ENCODE peak calls at places on chromosome 5, in eight cellular contexts. L is A549; V is CD4-positive, alpha-beta T cell; T is PC-9; K is Panc1; W is B cell; G is CD8-positive, alpha-beta T cell; S is HFFc6. R is an unnamed sample.

GRCh38 chr5:109944461-109944860 is 254.7 kb downstream of the MAN2A1 start:
- DNase-seq in S (no peak), W (no peak), T (no peak), K (no peak), L (no peak), V (no peak), G (no peak), R (no peak)

GRCh38 chr5:10460252-10460906 is 18.7 kb downstream of the ROPN1L start:
- DNase-seq in G (no peak), K (no peak), L (peak), T (no peak), V (no peak), W (no peak), S (no peak), R (no peak)

GRCh38 chr5:18397393-18397792 is 763.1 kb downstream of the TAF11L14 start:
- DNase-seq in G (no peak), K (no peak), W (no peak), L (no peak), V (no peak), S (no peak), T (no peak), R (no peak)

GRCh38 chr5:143025376-143025775 is 255.2 kb downstream of the ARHGAP26 start:
- DNase-seq in L (no peak), G (no peak), K (no peak), S (no peak), V (no peak), W (no peak), T (no peak), R (no peak)

GRCh38 chr5:10355071-10355889 is 1.8 kb downstream of the MARCHF6 start:
- DNase-seq in S (peak), V (no peak), W (peak), K (no peak), T (peak), L (no peak), G (no peak), R (no peak)

GRCh38 chr5:343461-344401 is 22.2 kb downstream of the AHRR start:
- DNase-seq in S (peak), V (no peak), L (peak), T (no peak), W (peak), G (peak), K (no peak), R (peak)

GRCh38 chr5:107661650-107662044 is 9.1 kb downstream of the EFNA5 start:
- DNase-seq in V (no peak), K (no peak), W (no peak), T (no peak), G (no peak), L (no peak), S (no peak), R (no peak)

GRCh38 chr5:142674438-142675210 is 11.3 kb downstream of the FGF1 start:
- DNase-seq in S (peak), V (no peak), L (no peak), K (no peak), W (no peak), G (no peak), T (no peak), R (no peak)

GRCh38 chr5:175579742-175580432 is 78.0 kb upstream of the HRH2 start:
- DNase-seq in K (no peak), L (no peak), T (no peak), W (no peak), V (no peak), G (no peak), S (no peak), R (no peak)

GRCh38 chr5:98106116-98107088 is 667.1 kb upstream of the RGMB start:
- DNase-seq in V (no peak), L (no peak), K (no peak), W (no peak), G (no peak), S (no peak), T (no peak), R (no peak)

GRCh38 chr5:14628346-14628745 is 36.2 kb upstream of the OTULIN start:
- DNase-seq in G (peak), S (peak), V (peak), K (no peak), T (no peak), L (peak), W (peak), R (peak)

GRCh38 chr5:55227738-55228430 is 769 bp upstream of the MCIDAS start:
- DNase-seq in K (no peak), L (no peak), G (no peak), W (no peak), S (no peak), V (no peak), T (no peak), R (peak)

GRCh38 chr5:177129206-177129605 is 4.4 kb upstream of the NSD1 start:
- DNase-seq in K (no peak), W (no peak), G (no peak), L (no peak), T (no peak), S (no peak), V (no peak), R (no peak)

GRCh38 chr5:144202072-144202471 is 31.4 kb downstream of the KCTD16 start:
- DNase-seq in V (no peak), K (no peak), T (no peak), S (no peak), W (no peak), G (no peak), L (no peak), R (no peak)

GRCh38 chr5:53556001-53556400 is 4.4 kb upstream of the NDUFS4 start:
- DNase-seq in G (no peak), T (no peak), W (no peak), K (no peak), V (no peak), L (no peak), S (no peak), R (no peak)

GRCh38 chr5:134098690-134099089 is 15.8 kb upstream of the TCF7 start:
- DNase-seq in G (no peak), T (no peak), K (no peak), W (no peak), V (no peak), L (no peak), S (no peak), R (no peak)

GRCh38 chr5:124557761-124558160 is 188.7 kb downstream of the ZNF608 start:
- DNase-seq in W (no peak), S (no peak), K (no peak), T (no peak), G (no peak), L (no peak), V (no peak), R (no peak)

GRCh38 chr5:139251281-139251687 is 42.3 kb upstream of the MATR3 start:
- DNase-seq in T (no peak), G (peak), S (no peak), K (no peak), V (no peak), W (peak), L (no peak), R (peak)
- TF ChIP-seq CTCF in T (no peak), G (no peak), S (no peak), K (peak), V (peak), W (peak), L (peak), R (peak)

GRCh38 chr5:135834639-135835529 is at the start of gene SLC25A48:
- DNase-seq in T (no peak), L (peak), G (no peak), K (no peak), S (no peak), V (no peak), W (peak), R (peak)
- TF ChIP-seq CTCF in T (no peak), L (peak), G (no peak), K (peak), S (peak), V (no peak), W (peak), R (no peak)

GRCh38 chr5:1363581-1363980 is 18.7 kb upstream of the CLPTM1L start:
- DNase-seq in W (no peak), G (no peak), V (no peak), L (no peak), T (no peak), K (no peak), S (no peak), R (no peak)

GRCh38 chr5:1364211-1364610 is 19.3 kb upstream of the CLPTM1L start:
- DNase-seq in T (no peak), L (no peak), W (no peak), K (no peak), V (no peak), G (no peak), S (no peak), R (no peak)

GRCh38 chr5:1360861-1361260 is 16.0 kb upstream of the CLPTM1L start:
- DNase-seq in W (no peak), S (no peak), G (no peak), T (no peak), L (no peak), V (no peak), K (no peak), R (no peak)

GRCh38 chr5:1362242-1363015 is 17.5 kb upstream of the CLPTM1L start:
- DNase-seq in L (no peak), K (no peak), T (no peak), W (no peak), G (no peak), S (no peak), V (no peak), R (no peak)

DNA sequence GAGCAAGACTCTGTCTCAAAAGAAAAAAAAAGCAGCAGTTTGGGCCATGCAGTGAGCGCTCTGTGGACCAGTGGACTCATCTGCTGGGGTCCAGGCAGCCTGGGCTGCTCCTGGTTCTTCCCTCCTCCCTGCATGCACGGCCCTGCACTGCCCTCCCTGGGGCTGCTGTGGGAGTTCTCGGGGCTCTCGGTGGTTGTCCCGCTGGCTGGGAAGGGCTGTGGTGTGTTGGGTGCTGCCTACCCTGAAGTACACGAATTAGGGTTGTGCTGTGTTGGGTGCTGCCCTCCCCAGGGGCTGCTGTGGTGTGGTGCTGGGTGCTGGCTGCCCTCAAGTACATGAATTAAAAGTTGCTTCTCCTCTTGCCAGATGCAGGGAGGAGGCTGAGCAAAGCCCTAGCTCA is 18.3 kb upstream of the CLPTM1L start:
- DNase-seq in K (no peak), T (no peak), L (no peak), V (no peak), G (no peak), W (no peak), S (no peak), R (no peak)
- TF ChIP-seq CTCF in K (no peak), T (no peak), L (no peak), V (no peak), G (no peak), W (no peak), S (no peak), R (no peak)

GRCh38 chr5:16870878-16871277 is 65.2 kb downstream of the MYO10 start:
- DNase-seq in L (no peak), K (no peak), W (no peak), V (no peak), G (no peak), T (no peak), S (no peak), R (no peak)
- TF ChIP-seq CTCF in L (no peak), K (no peak), W (no peak), V (no peak), G (no peak), T (no peak), S (peak), R (no peak)

DNA sequence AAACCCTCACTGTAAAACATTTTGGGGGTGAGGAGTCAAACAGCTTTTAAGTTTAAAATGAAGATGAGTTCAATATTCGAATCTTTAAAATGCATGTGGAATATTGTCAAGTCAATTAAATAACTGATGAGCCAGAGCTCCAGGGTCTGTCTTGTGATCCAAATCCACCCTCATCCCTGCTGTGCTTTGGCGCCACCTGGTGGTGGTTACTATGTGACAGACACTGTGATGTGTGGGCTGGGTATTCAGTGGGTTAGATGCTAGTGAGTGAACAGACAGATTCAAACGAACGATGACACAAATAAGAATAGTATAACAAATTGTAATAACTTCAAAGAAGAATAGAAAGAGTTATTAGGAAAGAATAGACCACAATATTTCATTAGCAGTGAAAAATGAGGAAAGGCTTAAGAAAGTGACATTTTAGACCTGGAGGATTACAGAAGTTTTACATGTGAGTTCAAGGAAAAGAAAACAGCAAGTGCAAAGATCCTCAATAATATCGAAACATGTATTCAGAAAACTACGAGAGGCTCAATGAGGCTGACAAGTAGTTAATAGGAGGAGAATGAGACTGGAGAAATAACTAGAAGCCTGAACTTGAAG is 51.4 kb upstream of the CHSY3 start:
- DNase-seq in K (peak), T (no peak), V (peak), G (peak), S (peak), W (peak), L (peak), R (peak)
- TF ChIP-seq CTCF in K (peak), T (peak), V (peak), G (peak), S (peak), W (peak), L (peak), R (peak)

GRCh38 chr5:5616247-5616895 is 193.9 kb downstream of the ICE1 start:
- DNase-seq in V (no peak), T (no peak), K (no peak), L (no peak), G (no peak), W (no peak), S (no peak), R (no peak)
- TF ChIP-seq CTCF in V (no peak), T (no peak), K (no peak), L (no peak), G (no peak), W (no peak), S (no peak), R (no peak)

GRCh38 chr5:9342161-9342787 is 203.6 kb downstream of the SEMA5A start:
- DNase-seq in V (no peak), S (no peak), L (no peak), G (no peak), K (no peak), T (no peak), W (no peak), R (no peak)

GRCh38 chr5:9340095-9340494 is 205.8 kb downstream of the SEMA5A start:
- DNase-seq in L (no peak), W (no peak), S (no peak), G (no peak), T (no peak), K (no peak), V (no peak), R (no peak)

GRCh38 chr5:9337908-9338307 is 208.0 kb downstream of the SEMA5A start:
- DNase-seq in K (no peak), G (no peak), L (no peak), W (no peak), S (peak), V (no peak), T (no peak), R (no peak)

GRCh38 chr5:9338796-9339195 is 207.1 kb downstream of the SEMA5A start:
- DNase-seq in S (no peak), G (no peak), T (no peak), W (no peak), V (no peak), L (no peak), K (no peak), R (no peak)

DNA sequence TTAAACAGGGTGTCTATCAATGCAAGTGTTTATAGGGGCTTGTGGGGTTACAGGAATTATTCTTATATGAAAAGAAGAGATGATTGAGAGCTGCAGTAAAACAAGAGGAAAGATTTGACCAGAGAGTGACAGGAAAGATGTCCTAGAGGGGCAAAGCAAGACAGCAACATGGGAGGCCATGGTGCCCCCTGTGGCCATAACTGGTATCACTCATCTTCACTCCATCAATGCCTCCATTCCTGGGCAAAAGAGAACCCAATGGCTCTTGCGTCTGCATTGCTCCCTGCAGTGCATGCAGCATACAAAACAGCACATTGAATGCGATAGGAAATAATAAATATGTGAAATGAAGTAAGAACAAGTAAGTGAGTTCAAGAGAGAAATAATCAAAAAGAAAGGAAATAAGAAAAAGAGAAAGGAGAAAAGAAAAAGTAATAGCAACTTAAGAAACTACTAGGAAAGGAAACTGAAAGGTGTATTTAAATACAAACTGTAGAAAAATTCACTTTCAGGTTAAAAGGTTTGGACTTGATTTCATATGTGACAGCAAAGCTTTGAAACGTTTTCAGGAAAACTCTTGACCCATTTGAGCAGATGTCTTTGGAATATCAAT is 206.6 kb downstream of the SEMA5A start:
- DNase-seq in S (no peak), V (no peak), L (peak), W (no peak), G (no peak), K (no peak), T (no peak), R (no peak)
- TF ChIP-seq CTCF in S (peak), V (no peak), L (no peak), W (peak), G (no peak), K (peak), T (peak), R (peak)

R was measured in GM13977.